ENCODE peak calls at places on chromosomes 5 and 9, in seven cellular contexts. One of them, this sample, is unnamed.

GRCh38 chr5:14630706-14631105 is 33.8 kb upstream of the OTULIN start:
- DNase-seq in fibroblast of mammary gland: no peak
- DNase-seq in BE2C: no peak
- DNase-seq in mesothelial cell of epicardium: no peak
- DNase-seq in sigmoid colon: no peak
- DNase-seq in heart left ventricle: no peak
- DNase-seq in kidney: no peak
- DNase-seq in this sample: no peak

GRCh38 chr9:32672478-32672877 is 37.0 kb upstream of the TAF1L start:
- DNase-seq in fibroblast of mammary gland: peak; percentile 93
- DNase-seq in BE2C: no peak
- DNase-seq in mesothelial cell of epicardium: no peak
- DNase-seq in sigmoid colon: no peak
- DNase-seq in heart left ventricle: no peak
- DNase-seq in kidney: no peak
- DNase-seq in this sample: peak; percentile 70

GRCh38 chr5:149550608-149551226 is 522 bp downstream of the CSNK1A1 start:
- DNase-seq in fibroblast of mammary gland: no peak
- DNase-seq in BE2C: peak; percentile 21
- DNase-seq in mesothelial cell of epicardium: no peak
- DNase-seq in sigmoid colon: peak; percentile 77
- DNase-seq in heart left ventricle: no peak
- DNase-seq in kidney: no peak
- DNase-seq in this sample: no peak

GRCh38 chr5:462051-462481 is 19.1 kb downstream of the EXOC3 start:
- DNase-seq in fibroblast of mammary gland: no peak
- DNase-seq in BE2C: no peak
- DNase-seq in mesothelial cell of epicardium: no peak
- DNase-seq in sigmoid colon: peak; percentile 33
- DNase-seq in heart left ventricle: no peak
- DNase-seq in kidney: peak; percentile 66
- DNase-seq in this sample: no peak

GRCh38 chr9:38066907-38067610 is 2.0 kb downstream of the SHB start:
- DNase-seq in fibroblast of mammary gland: no peak
- DNase-seq in BE2C: no peak
- DNase-seq in mesothelial cell of epicardium: no peak
- DNase-seq in sigmoid colon: peak; percentile 84
- DNase-seq in heart left ventricle: peak; percentile 73
- DNase-seq in kidney: peak; percentile 91
- DNase-seq in this sample: peak; percentile 51

GRCh38 chr5:122007445-122008010 is 45.8 kb downstream of the SRFBP1 start:
- DNase-seq in fibroblast of mammary gland: no peak
- DNase-seq in BE2C: no peak
- DNase-seq in mesothelial cell of epicardium: no peak
- DNase-seq in sigmoid colon: no peak
- DNase-seq in heart left ventricle: no peak
- DNase-seq in kidney: peak; percentile 63
- DNase-seq in this sample: no peak

GRCh38 chr5:108681079-108681921 is 66.4 kb upstream of the FER start:
- DNase-seq in fibroblast of mammary gland: peak; percentile 78
- DNase-seq in BE2C: peak; percentile 39
- DNase-seq in mesothelial cell of epicardium: no peak
- DNase-seq in sigmoid colon: no peak
- DNase-seq in heart left ventricle: no peak
- DNase-seq in kidney: no peak
- DNase-seq in this sample: peak; percentile 82

GRCh38 chr9:137445275-137445807 is 4.2 kb upstream of the ENTPD8 start:
- DNase-seq in fibroblast of mammary gland: peak; percentile 82
- DNase-seq in BE2C: peak; percentile 82
- DNase-seq in mesothelial cell of epicardium: peak; percentile 85
- DNase-seq in sigmoid colon: peak; percentile 87
- DNase-seq in heart left ventricle: peak; percentile 69
- DNase-seq in kidney: peak; percentile 81
- DNase-seq in this sample: peak; percentile 85

GRCh38 chr9:134922066-134922931 is 4.6 kb upstream of the FCN1 start:
- DNase-seq in fibroblast of mammary gland: no peak
- DNase-seq in BE2C: no peak
- DNase-seq in mesothelial cell of epicardium: peak; percentile 32
- DNase-seq in sigmoid colon: peak; percentile 69
- DNase-seq in heart left ventricle: peak; percentile 62
- DNase-seq in kidney: no peak
- DNase-seq in this sample: no peak

GRCh38 chr5:88889165-88890069 is 6.4 kb upstream of the MEF2C start:
- DNase-seq in fibroblast of mammary gland: peak; percentile 34
- DNase-seq in BE2C: no peak
- DNase-seq in mesothelial cell of epicardium: peak; percentile 48
- DNase-seq in sigmoid colon: peak; percentile 86
- DNase-seq in heart left ventricle: peak; percentile 70
- DNase-seq in kidney: peak; percentile 85
- DNase-seq in this sample: peak; percentile 49

GRCh38 chr9:96034553-96035122 is 159.1 kb downstream of the ERCC6L2 start:
- DNase-seq in fibroblast of mammary gland: no peak
- DNase-seq in BE2C: no peak
- DNase-seq in mesothelial cell of epicardium: no peak
- DNase-seq in sigmoid colon: no peak
- DNase-seq in heart left ventricle: no peak
- DNase-seq in kidney: no peak
- DNase-seq in this sample: no peak

GRCh38 chr5:135365281-135365680 is 33.8 kb downstream of the MACROH2A1 start:
- DNase-seq in fibroblast of mammary gland: no peak
- DNase-seq in BE2C: no peak
- DNase-seq in mesothelial cell of epicardium: no peak
- DNase-seq in sigmoid colon: no peak
- DNase-seq in heart left ventricle: no peak
- DNase-seq in kidney: no peak
- DNase-seq in this sample: no peak

GRCh38 chr9:33290994-33291397 is 680 bp downstream of the NFX1 start:
- DNase-seq in fibroblast of mammary gland: peak; percentile 97
- DNase-seq in BE2C: no peak
- DNase-seq in mesothelial cell of epicardium: no peak
- DNase-seq in sigmoid colon: no peak
- DNase-seq in heart left ventricle: no peak
- DNase-seq in kidney: no peak
- DNase-seq in this sample: no peak

GRCh38 chr9:106880863-106881262 is 17.9 kb downstream of the ZNF462 start:
- DNase-seq in fibroblast of mammary gland: peak; percentile 95
- DNase-seq in BE2C: no peak
- DNase-seq in mesothelial cell of epicardium: no peak
- DNase-seq in sigmoid colon: peak; percentile 79
- DNase-seq in heart left ventricle: no peak
- DNase-seq in kidney: no peak
- DNase-seq in this sample: peak; percentile 75

GRCh38 chr9:71962328-71962727 is 50.9 kb downstream of the C9orf85 start:
- DNase-seq in fibroblast of mammary gland: no peak
- DNase-seq in BE2C: no peak
- DNase-seq in mesothelial cell of epicardium: no peak
- DNase-seq in sigmoid colon: no peak
- DNase-seq in heart left ventricle: no peak
- DNase-seq in kidney: no peak
- DNase-seq in this sample: no peak

GRCh38 chr5:131379723-131380122 is 115.9 kb downstream of the CDC42SE2 start:
- DNase-seq in fibroblast of mammary gland: no peak
- DNase-seq in BE2C: no peak
- DNase-seq in mesothelial cell of epicardium: no peak
- DNase-seq in sigmoid colon: no peak
- DNase-seq in heart left ventricle: no peak
- DNase-seq in kidney: no peak
- DNase-seq in this sample: peak; percentile 94

GRCh38 chr5:172102913-172103629 is 85.0 kb downstream of the STK10 start:
- DNase-seq in fibroblast of mammary gland: peak; percentile 95
- DNase-seq in BE2C: no peak
- DNase-seq in mesothelial cell of epicardium: no peak
- DNase-seq in sigmoid colon: peak; percentile 89
- DNase-seq in heart left ventricle: peak; percentile 85
- DNase-seq in kidney: peak; percentile 90
- DNase-seq in this sample: peak; percentile 98

GRCh38 chr5:10520716-10521115 is 43.2 kb upstream of the ANKRD33B start:
- DNase-seq in fibroblast of mammary gland: no peak
- DNase-seq in BE2C: no peak
- DNase-seq in mesothelial cell of epicardium: no peak
- DNase-seq in sigmoid colon: no peak
- DNase-seq in heart left ventricle: no peak
- DNase-seq in kidney: no peak
- DNase-seq in this sample: peak; percentile 55

GRCh38 chr5:10522224-10522611 is 41.7 kb upstream of the ANKRD33B start:
- DNase-seq in fibroblast of mammary gland: no peak
- DNase-seq in BE2C: no peak
- DNase-seq in mesothelial cell of epicardium: no peak
- DNase-seq in sigmoid colon: no peak
- DNase-seq in heart left ventricle: no peak
- DNase-seq in kidney: no peak
- DNase-seq in this sample: no peak

GRCh38 chr5:10524376-10525123 is 39.3 kb upstream of the ANKRD33B start:
- DNase-seq in fibroblast of mammary gland: peak; percentile 100
- DNase-seq in BE2C: peak; percentile 41
- DNase-seq in mesothelial cell of epicardium: no peak
- DNase-seq in sigmoid colon: no peak
- DNase-seq in heart left ventricle: no peak
- DNase-seq in kidney: no peak
- DNase-seq in this sample: peak; percentile 60

GRCh38 chr5:10519729-10520128 is 44.1 kb upstream of the ANKRD33B start:
- DNase-seq in fibroblast of mammary gland: no peak
- DNase-seq in BE2C: no peak
- DNase-seq in mesothelial cell of epicardium: no peak
- DNase-seq in sigmoid colon: peak; percentile 13
- DNase-seq in heart left ventricle: no peak
- DNase-seq in kidney: no peak
- DNase-seq in this sample: no peak

GRCh38 chr5:10521466-10522223 is 42.2 kb upstream of the ANKRD33B start:
- DNase-seq in fibroblast of mammary gland: no peak
- DNase-seq in BE2C: peak; percentile 38
- DNase-seq in mesothelial cell of epicardium: no peak
- DNase-seq in sigmoid colon: no peak
- DNase-seq in heart left ventricle: no peak
- DNase-seq in kidney: peak; percentile 15
- DNase-seq in this sample: no peak
- TF ChIP-seq CTCF in fibroblast of mammary gland: peak; percentile 51
- TF ChIP-seq CTCF in BE2C: peak; percentile 64
- TF ChIP-seq CTCF in mesothelial cell of epicardium: peak; percentile 41
- TF ChIP-seq CTCF in sigmoid colon: no peak
- TF ChIP-seq CTCF in heart left ventricle: peak; percentile 31
- TF ChIP-seq CTCF in kidney: no peak
- TF ChIP-seq CTCF in this sample: peak; percentile 63

DNA sequence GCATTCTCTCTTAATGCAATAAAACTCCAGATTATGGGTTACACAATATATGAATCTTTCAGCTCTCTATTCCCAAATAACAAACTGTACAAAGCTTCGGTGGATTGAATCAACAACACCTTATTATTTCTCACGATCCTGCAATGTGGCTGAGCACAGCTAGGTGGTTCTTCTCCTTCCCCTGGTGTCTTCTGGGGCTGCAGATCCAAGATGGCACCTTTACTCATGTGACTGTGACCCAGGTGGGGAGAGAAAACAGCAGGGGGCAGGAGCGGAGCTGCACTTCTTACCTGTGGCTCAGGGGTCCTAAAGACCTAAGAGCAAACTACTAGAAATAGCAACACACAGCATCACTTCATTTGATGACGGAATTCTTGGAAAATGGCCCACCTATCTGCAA is 233.1 kb downstream of the IRX1 start:
- DNase-seq in fibroblast of mammary gland: no peak
- DNase-seq in BE2C: no peak
- DNase-seq in mesothelial cell of epicardium: no peak
- DNase-seq in sigmoid colon: no peak
- DNase-seq in heart left ventricle: no peak
- DNase-seq in kidney: no peak
- DNase-seq in this sample: no peak
- TF ChIP-seq CTCF in fibroblast of mammary gland: no peak
- TF ChIP-seq CTCF in BE2C: no peak
- TF ChIP-seq CTCF in mesothelial cell of epicardium: no peak
- TF ChIP-seq CTCF in sigmoid colon: no peak
- TF ChIP-seq CTCF in heart left ventricle: no peak
- TF ChIP-seq CTCF in kidney: no peak
- TF ChIP-seq CTCF in this sample: no peak

GRCh38 chr5:137728048-137728447 is 7.8 kb downstream of the KLHL3 start:
- DNase-seq in fibroblast of mammary gland: no peak
- DNase-seq in BE2C: no peak
- DNase-seq in mesothelial cell of epicardium: no peak
- DNase-seq in sigmoid colon: no peak
- DNase-seq in heart left ventricle: no peak
- DNase-seq in kidney: no peak
- DNase-seq in this sample: no peak
- TF ChIP-seq CTCF in fibroblast of mammary gland: no peak
- TF ChIP-seq CTCF in BE2C: peak; percentile 3
- TF ChIP-seq CTCF in mesothelial cell of epicardium: no peak
- TF ChIP-seq CTCF in sigmoid colon: no peak
- TF ChIP-seq CTCF in heart left ventricle: no peak
- TF ChIP-seq CTCF in kidney: peak; percentile 14
- TF ChIP-seq CTCF in this sample: no peak

GRCh38 chr9:69785757-69786156 is 25.9 kb upstream of the PTAR1 start:
- DNase-seq in fibroblast of mammary gland: peak; percentile 77
- DNase-seq in BE2C: no peak
- DNase-seq in mesothelial cell of epicardium: no peak
- DNase-seq in sigmoid colon: no peak
- DNase-seq in heart left ventricle: no peak
- DNase-seq in kidney: no peak
- DNase-seq in this sample: peak; percentile 54
- TF ChIP-seq CTCF in fibroblast of mammary gland: peak; percentile 65
- TF ChIP-seq CTCF in BE2C: peak; percentile 13
- TF ChIP-seq CTCF in mesothelial cell of epicardium: no peak
- TF ChIP-seq CTCF in sigmoid colon: no peak
- TF ChIP-seq CTCF in heart left ventricle: no peak
- TF ChIP-seq CTCF in kidney: peak; percentile 14
- TF ChIP-seq CTCF in this sample: peak; percentile 36

DNA sequence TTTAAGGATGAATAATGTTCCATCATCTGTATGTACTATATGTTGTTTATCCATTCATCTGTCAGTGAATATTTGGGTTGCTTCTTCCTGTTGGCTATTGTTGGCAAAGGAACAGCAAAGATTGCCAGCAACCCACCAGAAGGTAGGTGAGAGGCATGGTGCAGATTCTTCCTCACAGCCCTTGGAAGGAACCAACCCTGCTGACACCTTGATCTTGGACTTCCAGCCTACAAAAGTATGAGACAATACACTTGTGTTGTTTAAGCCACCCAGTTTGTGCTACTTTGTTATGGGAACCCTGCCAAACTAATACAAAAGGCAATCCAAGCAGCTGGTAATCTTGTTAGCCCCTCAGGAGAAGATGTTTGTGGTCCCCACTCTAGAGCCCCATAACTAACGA is 122.0 kb downstream of the CARTPT start:
- DNase-seq in fibroblast of mammary gland: no peak
- DNase-seq in BE2C: no peak
- DNase-seq in mesothelial cell of epicardium: no peak
- DNase-seq in sigmoid colon: no peak
- DNase-seq in heart left ventricle: no peak
- DNase-seq in kidney: no peak
- DNase-seq in this sample: no peak
- TF ChIP-seq CTCF in fibroblast of mammary gland: no peak
- TF ChIP-seq CTCF in BE2C: no peak
- TF ChIP-seq CTCF in mesothelial cell of epicardium: no peak
- TF ChIP-seq CTCF in sigmoid colon: no peak
- TF ChIP-seq CTCF in heart left ventricle: no peak
- TF ChIP-seq CTCF in kidney: no peak
- TF ChIP-seq CTCF in this sample: no peak

GRCh38 chr9:129133067-129133466 is 21.9 kb downstream of the PTPA start:
- DNase-seq in fibroblast of mammary gland: no peak
- DNase-seq in BE2C: no peak
- DNase-seq in mesothelial cell of epicardium: no peak
- DNase-seq in sigmoid colon: no peak
- DNase-seq in heart left ventricle: no peak
- DNase-seq in kidney: peak; percentile 45
- DNase-seq in this sample: no peak
- TF ChIP-seq CTCF in fibroblast of mammary gland: no peak
- TF ChIP-seq CTCF in BE2C: no peak
- TF ChIP-seq CTCF in mesothelial cell of epicardium: no peak
- TF ChIP-seq CTCF in sigmoid colon: no peak
- TF ChIP-seq CTCF in heart left ventricle: no peak
- TF ChIP-seq CTCF in kidney: no peak
- TF ChIP-seq CTCF in this sample: no peak

GRCh38 chr9:133127340-133127981 is 6.4 kb upstream of the RALGDS start:
- DNase-seq in fibroblast of mammary gland: peak; percentile 58
- DNase-seq in BE2C: no peak
- DNase-seq in mesothelial cell of epicardium: no peak
- DNase-seq in sigmoid colon: peak; percentile 86
- DNase-seq in heart left ventricle: peak; percentile 88
- DNase-seq in kidney: peak; percentile 96
- DNase-seq in this sample: no peak
- TF ChIP-seq CTCF in fibroblast of mammary gland: no peak
- TF ChIP-seq CTCF in BE2C: no peak
- TF ChIP-seq CTCF in mesothelial cell of epicardium: no peak
- TF ChIP-seq CTCF in sigmoid colon: no peak
- TF ChIP-seq CTCF in heart left ventricle: no peak
- TF ChIP-seq CTCF in kidney: no peak
- TF ChIP-seq CTCF in this sample: no peak

This sample was measured in cardiac fibroblast.